ENCODE peak calls at places on chromosomes 7 and 10, in four cellular contexts. T is suprapubic skin, F is SK-N-SH, O is transverse colon. X is an unnamed sample.

GRCh38 chr7:106057962-106058901 is 53.9 kb downstream of the SYPL1 start:
- DNase-seq in T (peak), F (no peak), O (peak), X (peak)

GRCh38 chr7:111650456-111650999 is 88.2 kb upstream of the IMMP2L start:
- DNase-seq in T (no peak), F (peak), O (no peak), X (no peak)

GRCh38 chr10:4527281-4527960 is 298.6 kb upstream of the AKR1E2 start:
- DNase-seq in T (no peak), F (no peak), O (no peak), X (no peak)

GRCh38 chr7:22278660-22279059 is 78.3 kb downstream of the RAPGEF5 start:
- DNase-seq in T (no peak), F (no peak), O (no peak), X (no peak)

GRCh38 chr10:12777840-12778585 is 223.5 kb downstream of the CCDC3 start:
- DNase-seq in T (no peak), F (no peak), O (no peak), X (no peak)

GRCh38 chr10:122478971-122479370 is 17.6 kb downstream of the HTRA1 start:
- DNase-seq in T (no peak), F (no peak), O (no peak), X (no peak)

GRCh38 chr10:30155401-30155800 is 96.0 kb upstream of the JCAD start:
- DNase-seq in T (no peak), F (no peak), O (no peak), X (no peak)

GRCh38 chr7:44535348-44536064 is 5.6 kb downstream of the NPC1L1 start:
- DNase-seq in T (no peak), F (no peak), O (no peak), X (no peak)

GRCh38 chr10:11335167-11335652 is 276.2 kb downstream of the USP6NL start:
- DNase-seq in T (no peak), F (no peak), O (no peak), X (peak)

GRCh38 chr10:24771943-24772747 is 48.5 kb upstream of the ARHGAP21 start:
- DNase-seq in T (no peak), F (no peak), O (no peak), X (no peak)

GRCh38 chr10:69902835-69903535 is 101.3 kb downstream of the COL13A1 start:
- DNase-seq in T (no peak), F (no peak), O (peak), X (peak)

GRCh38 chr10:115572740-115573455 is 479.7 kb downstream of the ATRNL1 start:
- DNase-seq in T (no peak), F (peak), O (no peak), X (peak)

GRCh38 chr10:70348228-70348850 is 34.1 kb downstream of the LRRC20 start:
- DNase-seq in T (no peak), F (peak), O (no peak), X (no peak)

GRCh38 chr7:4631664-4632171 is 50.4 kb upstream of the FOXK1 start:
- DNase-seq in T (peak), F (peak), O (peak), X (peak)

GRCh38 chr10:6023661-6024333 is 38.4 kb downstream of the IL2RA start:
- DNase-seq in T (no peak), F (no peak), O (no peak), X (no peak)

GRCh38 chr10:102342462-102342861 is 53.0 kb upstream of the NFKB2 start:
- DNase-seq in T (no peak), F (no peak), O (no peak), X (no peak)

GRCh38 chr7:85342781-85343180 is 155.9 kb upstream of the SEMA3D start:
- DNase-seq in T (no peak), F (no peak), O (no peak), X (no peak)
- TF ChIP-seq POLR2AphosphoS5 in T (no peak), F (no peak), O (no peak), X (no peak)

GRCh38 chr10:93921338-93921737 is 27.6 kb downstream of the SLC35G1 start:
- DNase-seq in T (no peak), F (peak), O (peak), X (no peak)
- TF ChIP-seq CTCF in T (no peak), F (peak), O (no peak), X (no peak)

DNA sequence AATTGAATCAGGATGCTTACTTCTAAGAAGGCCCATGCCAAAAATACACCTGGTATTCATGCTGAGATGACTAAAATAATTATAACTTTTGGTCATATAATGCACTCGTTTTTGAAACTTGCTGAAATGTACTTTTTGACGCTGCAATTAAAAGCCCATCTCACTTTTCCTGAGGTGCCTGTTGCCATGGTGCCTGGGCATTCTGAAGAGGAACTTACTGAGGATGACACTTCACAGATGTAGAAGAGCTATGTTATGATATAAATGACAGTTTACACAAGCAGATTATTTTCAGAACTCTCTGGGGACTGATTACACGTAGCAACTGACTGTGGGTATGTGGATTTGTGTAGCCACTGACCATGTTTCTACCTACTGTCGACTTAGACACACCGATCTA is 182.4 kb downstream of the TPK1 start:
- DNase-seq in T (no peak), F (no peak), O (no peak), X (no peak)
- TF ChIP-seq POLR2AphosphoS5 in T (no peak), F (no peak), O (no peak), X (no peak)

DNA sequence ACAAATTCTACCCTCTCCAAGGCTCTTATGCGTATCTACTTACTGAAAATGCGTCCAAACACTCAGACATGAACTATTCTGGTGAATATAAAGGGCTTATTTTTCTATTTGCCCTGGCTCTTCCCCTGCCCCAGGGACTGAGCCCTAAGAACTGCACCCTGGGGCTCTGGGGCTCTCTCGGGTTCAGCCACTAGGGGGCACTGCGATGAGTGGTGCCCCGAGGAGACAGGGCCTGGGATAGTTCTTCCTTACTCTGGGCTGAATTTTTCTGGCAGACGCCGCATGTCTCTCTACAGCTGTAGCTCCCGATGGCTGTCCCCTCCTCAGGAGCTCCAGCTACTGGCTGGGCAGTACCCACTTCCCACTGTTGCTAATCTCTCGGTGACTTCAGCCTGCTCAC is 30.8 kb upstream of the GSDME start:
- DNase-seq in T (no peak), F (no peak), O (no peak), X (no peak)
- TF ChIP-seq CTCF in T (no peak), F (peak), O (no peak), X (no peak)

GRCh38 chr7:134873253-134873652 is 93.8 kb downstream of the CALD1 start:
- DNase-seq in T (no peak), F (no peak), O (no peak), X (no peak)
- TF ChIP-seq POLR2AphosphoS5 in T (no peak), F (no peak), O (no peak), X (no peak)

GRCh38 chr10:173741-174140 is 38.5 kb downstream of the ZMYND11 start:
- DNase-seq in T (no peak), F (no peak), O (no peak), X (no peak)

GRCh38 chr10:182441-183201 is 47.4 kb downstream of the ZMYND11 start:
- DNase-seq in T (no peak), F (no peak), O (no peak), X (no peak)

GRCh38 chr10:178723-179122 is 43.5 kb downstream of the ZMYND11 start:
- DNase-seq in T (no peak), F (no peak), O (no peak), X (no peak)

GRCh38 chr10:176677-177076 is 41.4 kb downstream of the ZMYND11 start:
- DNase-seq in T (no peak), F (no peak), O (no peak), X (no peak)

GRCh38 chr10:178208-178607 is 43.0 kb downstream of the ZMYND11 start:
- DNase-seq in T (no peak), F (peak), O (no peak), X (no peak)
- TF ChIP-seq CTCF in T (peak), F (peak), O (peak), X (peak)

GRCh38 chr7:101153969-101154692 is at the start of gene AP1S1:
- DNase-seq in T (peak), F (peak), O (peak), X (peak)
- TF ChIP-seq POLR2AphosphoS5 in T (no peak), F (peak), O (peak), X (peak)

DNA sequence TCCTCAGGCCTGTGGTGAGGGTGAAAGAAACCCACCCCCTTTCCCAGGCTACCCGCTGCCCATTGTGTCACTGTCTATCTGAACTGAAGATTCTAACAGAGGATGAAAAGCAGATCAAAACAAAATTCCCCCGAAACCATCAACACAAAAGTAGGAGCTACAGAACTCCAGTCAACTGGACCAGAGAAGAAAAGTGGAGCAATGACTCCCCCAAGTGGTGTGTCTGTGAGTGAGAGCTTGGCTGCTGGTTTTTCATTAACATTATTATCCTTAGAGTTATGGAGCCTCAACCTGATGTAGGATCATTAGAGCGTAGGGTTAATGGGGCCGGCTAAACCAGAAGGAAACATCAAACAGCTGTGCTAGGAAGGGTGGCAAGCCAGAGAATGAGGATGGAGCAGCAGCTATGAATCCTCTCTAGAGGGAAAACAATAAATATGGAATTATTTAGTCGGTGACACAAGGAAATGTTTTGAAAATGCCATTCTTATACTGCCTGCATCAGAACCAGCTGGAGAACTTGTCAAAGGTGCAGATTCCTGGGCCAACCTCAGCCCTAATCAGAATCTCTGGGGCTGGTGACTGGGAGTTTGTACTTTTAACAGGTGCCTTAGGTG is 38.3 kb downstream of the AKR1B1 start:
- DNase-seq in T (no peak), F (peak), O (peak), X (no peak)
- TF ChIP-seq CTCF in T (no peak), F (peak), O (peak), X (peak)

GRCh38 chr10:13930123-13930522 is 343.4 kb downstream of the PRPF18 start:
- DNase-seq in T (no peak), F (no peak), O (no peak), X (no peak)
- TF ChIP-seq POLR2AphosphoS5 in T (no peak), F (no peak), O (no peak), X (no peak)

X was measured in upper lobe of left lung.